ENCODE peak calls at places on chromosomes 4 and X, in five cellular contexts. S is astrocyte of the cerebellum, E is keratinocyte, Q is pancreas, D is fibroblast of lung. R is an unnamed sample.

GRCh38 chrX:72609313-72609712 is 36.7 kb upstream of the HDAC8 start:
- DNase-seq in S (no peak), E (no peak), Q (no peak), D (peak; percentile 12), R (peak; percentile 30)

GRCh38 chr4:147924604-147925412 is 192.9 kb downstream of the ARHGAP10 start:
- DNase-seq in S (peak; percentile 20), E (no peak), Q (no peak), D (peak; percentile 39), R (peak; percentile 25)

GRCh38 chrX:129772796-129773431 is 6.8 kb upstream of the SASH3 start:
- DNase-seq in S (no peak), E (no peak), Q (no peak), D (no peak), R (no peak)

GRCh38 chr4:83358410-83358809 is 23.8 kb upstream of the HPSE start:
- DNase-seq in S (peak; percentile 40), E (peak; percentile 32), Q (no peak), D (peak; percentile 44), R (peak; percentile 71)

GRCh38 chrX:23936198-23936597 is 28.4 kb downstream of the CXorf58 start:
- DNase-seq in S (no peak), E (no peak), Q (no peak), D (no peak), R (no peak)

GRCh38 chrX:153599192-153600031 is 473 bp upstream of the CCNQ start:
- DNase-seq in S (peak; percentile 56), E (peak; percentile 33), Q (peak; percentile 96), D (peak; percentile 84), R (peak; percentile 78)

GRCh38 chr4:8292388-8293107 is 23.0 kb downstream of the HTRA3 start:
- DNase-seq in S (no peak), E (no peak), Q (peak; percentile 37), D (no peak), R (no peak)

GRCh38 chr4:170853422-170854021 is 763.8 kb upstream of the AADAT start:
- DNase-seq in S (peak; percentile 19), E (no peak), Q (peak; percentile 30), D (no peak), R (peak; percentile 48)

GRCh38 chrX:43224496-43224895 is 431.6 kb upstream of the MAOA start:
- DNase-seq in S (no peak), E (no peak), Q (no peak), D (no peak), R (no peak)

GRCh38 chrX:17654116-17654515 is 83.2 kb upstream of the SCML1 start:
- DNase-seq in S (no peak), E (no peak), Q (no peak), D (no peak), R (no peak)

GRCh38 chrX:11756354-11757318 is 1.4 kb upstream of the MSL3 start:
- DNase-seq in S (no peak), E (no peak), Q (no peak), D (no peak), R (peak; percentile 52)

GRCh38 chrX:71315917-71316316 is 14.4 kb downstream of the ITGB1BP2 start:
- DNase-seq in S (no peak), E (no peak), Q (no peak), D (peak; percentile 62), R (peak; percentile 83)

GRCh38 chr4:111854494-111855087 is 290.7 kb upstream of the FAM241A start:
- DNase-seq in S (peak; percentile 26), E (no peak), Q (no peak), D (peak; percentile 34), R (peak; percentile 63)

GRCh38 chrX:55450259-55450658 is 1.7 kb upstream of the MAGEH1 start:
- DNase-seq in S (no peak), E (no peak), Q (no peak), D (peak; percentile 24), R (peak; percentile 28)
- TF ChIP-seq CTCF in S (peak; percentile 18), E (no peak), Q (no peak), D (no peak), R (peak; percentile 21)

GRCh38 chrX:150416469-150416868 is 53.4 kb downstream of the MAMLD1 start:
- DNase-seq in S (no peak), E (no peak), Q (no peak), D (no peak), R (no peak)

GRCh38 chrX:150421816-150422215 is 58.7 kb downstream of the MAMLD1 start:
- DNase-seq in S (peak; percentile 38), E (no peak), Q (no peak), D (peak; percentile 34), R (peak; percentile 73)
- H3K4me3 ChIP-seq in S (no peak overlapping the region), E (no peak overlapping the region), Q (no peak overlapping the region), D (no peak overlapping the region), R (no peak overlapping the region)

GRCh38 chr4:48944659-48945290 is 38.2 kb upstream of the OCIAD2 start:
- DNase-seq in S (no peak), E (no peak), Q (no peak), D (no peak), R (no peak)
- TF ChIP-seq CTCF in S (peak; percentile 23), E (peak; percentile 71), Q (no peak), D (peak; percentile 10), R (peak; percentile 47)

GRCh38 chr4:123396294-123397275 is at the start of gene SPRY1:
- DNase-seq in S (peak; percentile 86), E (peak; percentile 53), Q (peak; percentile 86), D (peak; percentile 85), R (peak; percentile 90)
- H3K4me3 ChIP-seq in S (peak within 1 kb of the TSS; percentile 73), E (peak within 1 kb of the TSS; percentile 65), Q (peak within 1 kb of the TSS; percentile 50), D (peak within 1 kb of the TSS; percentile 68), R (peak within 1 kb of the TSS; percentile 90)

DNA sequence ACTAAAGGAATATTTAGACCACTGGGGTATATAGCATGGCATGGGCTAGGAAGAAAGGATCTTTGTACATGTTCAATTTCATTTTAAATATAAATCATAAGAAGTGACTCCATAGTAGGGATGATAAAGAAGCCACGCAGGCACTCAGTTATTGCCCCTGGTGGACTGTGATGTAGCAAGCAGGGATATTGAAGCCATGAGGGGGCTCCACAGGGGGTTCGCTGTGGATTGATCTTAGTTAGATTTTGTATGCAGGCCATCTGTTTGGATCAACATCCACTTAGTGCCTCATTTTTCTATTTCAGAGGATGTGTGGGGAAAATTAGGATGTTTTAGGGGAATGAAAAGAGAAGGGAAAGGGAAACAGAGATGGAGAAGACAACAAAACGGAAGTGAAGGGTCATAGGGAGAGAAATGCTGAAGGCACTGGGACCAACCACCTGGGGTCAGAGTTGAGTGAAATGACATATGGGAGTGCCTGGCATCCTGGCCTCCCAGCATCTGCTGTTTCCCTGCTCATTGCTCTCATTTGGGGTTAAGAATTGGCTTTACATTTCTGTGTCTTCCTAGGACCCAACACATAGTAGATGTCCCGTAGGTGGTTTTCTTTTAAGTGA is 11.2 kb upstream of the FREM3 start:
- DNase-seq in S (no peak), E (no peak), Q (no peak), D (no peak), R (no peak)
- TF ChIP-seq CTCF in S (no peak), E (no peak), Q (no peak), D (no peak), R (no peak)

GRCh38 chrX:114584983-114585842 is 1.3 kb downstream of the HTR2C start:
- DNase-seq in S (no peak), E (no peak), Q (no peak), D (no peak), R (no peak)
- H3K4me3 ChIP-seq in S (peak overlapping the region; percentile 19), E (no peak overlapping the region), Q (no peak overlapping the region), D (no peak overlapping the region), R (no peak overlapping the region)

GRCh38 chr4:182089326-182089725 is 153.9 kb upstream of the TENM3 start:
- DNase-seq in S (no peak), E (no peak), Q (no peak), D (no peak), R (peak; percentile 22)
- TF ChIP-seq CTCF in S (no peak), E (no peak), Q (no peak), D (no peak), R (peak; percentile 31)

R was measured in fibroblast of mammary gland.